ENCODE peak calls at places on chromosome 21, in four cellular contexts. R, V, N and C are unnamed samples.

GRCh38 chr21:42733037-42733632 is 79.7 kb downstream of the PDE9A start:
- DNase-seq in V (no peak), R (no peak), N (no peak), C (no peak)

GRCh38 chr21:46424621-46425020 is 34.1 kb upstream of the DIP2A start:
- DNase-seq in V (no peak), R (no peak), N (no peak), C (no peak)

GRCh38 chr21:37915941-37916794 is at the start of gene KCNJ6:
- DNase-seq in V (peak; percentile 79), R (peak; percentile 34), N (no peak), C (no peak)

GRCh38 chr21:36663033-36663855 is 35.7 kb upstream of the SIM2 start:
- DNase-seq in V (peak; percentile 42), R (no peak), N (no peak), C (no peak)

GRCh38 chr21:38793926-38794713 is 11.6 kb upstream of the ETS2 start:
- DNase-seq in R (no peak), V (no peak), N (no peak), C (no peak)

GRCh38 chr21:43268086-43268803 is 99.4 kb downstream of the CRYAA start:
- DNase-seq in R (no peak), V (no peak), N (no peak), C (no peak)

GRCh38 chr21:35256468-35256988 is 207.4 kb upstream of the RUNX1 start:
- DNase-seq in V (peak; percentile 95), N (peak; percentile 84), R (peak; percentile 96), C (peak; percentile 89)

GRCh38 chr21:44520326-44521300 is 19.4 kb downstream of the KRTAP10-1 start:
- DNase-seq in N (peak; percentile 39), V (no peak), R (no peak), C (no peak)

GRCh38 chr21:33660406-33660805 is 18.1 kb downstream of the ITSN1 start:
- DNase-seq in R (no peak), N (no peak), V (no peak), C (no peak)

GRCh38 chr21:38993561-38993960 is 187.8 kb downstream of the ETS2 start:
- DNase-seq in N (peak; percentile 82), R (no peak), V (peak; percentile 90), C (peak; percentile 72)

GRCh38 chr21:43727571-43728466 is 8.9 kb downstream of the PDXK start:
- DNase-seq in N (peak; percentile 88), V (no peak), R (no peak), C (no peak)

GRCh38 chr21:14889080-14889805 is 175.6 kb downstream of the NRIP1 start:
- DNase-seq in N (no peak), V (peak; percentile 69), R (no peak), C (peak; percentile 80)

GRCh38 chr21:21028275-21028814 is 30.1 kb downstream of the NCAM2 start:
- DNase-seq in V (no peak), N (no peak), R (no peak), C (no peak)

GRCh38 chr21:44713846-44714245 is 2.5 kb upstream of the TSPEAR start:
- DNase-seq in N (no peak), V (no peak), R (no peak), C (no peak)

GRCh38 chr21:25813917-25814316 is 79.1 kb downstream of the GABPA start:
- DNase-seq in V (peak; percentile 66), R (no peak), N (no peak), C (no peak)

GRCh38 chr21:44872266-44872567 is 1.3 kb downstream of the PTTG1IP start:
- DNase-seq in V (no peak), N (no peak), R (no peak), C (peak; percentile 21)

GRCh38 chr21:38376235-38376634 is 119.4 kb downstream of the KCNJ15 start:
- DNase-seq in N (no peak), R (no peak), V (no peak), C (no peak)

GRCh38 chr21:44834951-44835646 is 17.2 kb upstream of the SUMO3 start:
- DNase-seq in R (no peak), N (peak; percentile 51), V (no peak), C (no peak)

GRCh38 chr21:14741237-14741636 is 195.1 kb upstream of the SAMSN1 start:
- DNase-seq in R (no peak), V (no peak), N (no peak), C (peak; percentile 64)

GRCh38 chr21:43916691-43917514 is 51.9 kb downstream of the AGPAT3 start:
- DNase-seq in R (no peak), V (no peak), N (peak; percentile 6), C (no peak)

GRCh38 chr21:44935533-44935927 is 4.3 kb upstream of the SLX9 start:
- DNase-seq in R (no peak), V (no peak), N (no peak), C (no peak)

GRCh38 chr21:33324311-33325221 is at the start of gene IFNAR1:
- DNase-seq in R (peak; percentile 96), V (peak; percentile 98), N (peak; percentile 99), C (peak; percentile 99)

GRCh38 chr21:35398366-35398982 is 349.4 kb upstream of the RUNX1 start:
- DNase-seq in R (no peak), N (no peak), V (no peak), C (no peak)

GRCh38 chr21:15000076-15000475 is 64.7 kb downstream of the NRIP1 start:
- DNase-seq in R (no peak), N (no peak), V (peak; percentile 67), C (no peak)

GRCh38 chr21:42299324-42300044 is 15.7 kb downstream of the TFF3 start:
- DNase-seq in R (no peak), N (no peak), V (no peak), C (peak; percentile 5)

GRCh38 chr21:31220567-31220966 is 123.5 kb downstream of the TIAM1 start:
- DNase-seq in V (no peak), N (no peak), R (no peak), C (no peak)

GRCh38 chr21:28253378-28253777 is 739.3 kb downstream of the LTN1 start:
- DNase-seq in N (no peak), V (peak; percentile 89), R (no peak), C (no peak)

GRCh38 chr21:36690637-36691538 is 8.0 kb upstream of the SIM2 start:
- DNase-seq in R (no peak), N (no peak), V (no peak), C (no peak)

GRCh38 chr21:44636209-44637017 is 743 bp upstream of the KRTAP10-10 start:
- DNase-seq in V (no peak), N (no peak), R (no peak), C (no peak)

GRCh38 chr21:42674351-42674940 is 21.0 kb downstream of the PDE9A start:
- DNase-seq in N (no peak), V (no peak), R (no peak), C (no peak)

GRCh38 chr21:38729745-38730401 is 75.9 kb upstream of the ETS2 start:
- DNase-seq in R (no peak), N (no peak), V (peak; percentile 38), C (no peak)

GRCh38 chr21:39613029-39613934 is 542 bp downstream of the B3GALT5 start:
- DNase-seq in N (no peak), V (peak; percentile 7), R (no peak), C (no peak)

GRCh38 chr21:37452222-37452621 is 85.6 kb downstream of the DYRK1A start:
- DNase-seq in N (peak; percentile 73), R (no peak), V (peak; percentile 80), C (no peak)

GRCh38 chr21:40840441-40840840 is 6.5 kb downstream of the DSCAM start:
- DNase-seq in N (no peak), V (no peak), R (no peak), C (no peak)

GRCh38 chr21:29164330-29164942 is 34.0 kb downstream of the MAP3K7CL start:
- DNase-seq in V (peak; percentile 89), N (no peak), R (peak; percentile 81), C (peak; percentile 68)

GRCh38 chr21:46384556-46384955 is 60.6 kb downstream of the PCNT start:
- DNase-seq in N (no peak), V (no peak), R (no peak), C (no peak)

GRCh38 chr21:26965567-26966359 is 1.1 kb downstream of the ADAMTS5 start:
- DNase-seq in R (no peak), V (peak; percentile 34), N (peak; percentile 71), C (no peak)

GRCh38 chr21:16563795-16564194 is 834.0 kb downstream of the USP25 start:
- DNase-seq in R (no peak), N (no peak), V (peak; percentile 21), C (no peak)